ENCODE peak calls at places on chromosomes 11 and 22, in seven cellular contexts. A is AG10803, Y is fibroblast of mammary gland, X is left ventricle myocardium inferior, D is bronchial epithelial cell, Z is heart left ventricle, E is BJ. V is an unnamed sample.

GRCh38 chr11:111938687-111939160 is 1.6 kb downstream of the DIXDC1 start:
- DNase-seq in D (peak; percentile 46), E (no peak), X (no peak), A (peak; percentile 51), Y (peak; percentile 83), Z (no peak), V (no peak)

GRCh38 chr22:37161442-37161841 is 11.7 kb upstream of the IL2RB start:
- DNase-seq in Y (peak; percentile 26), D (no peak), Z (peak; percentile 25), A (no peak), X (no peak), E (no peak), V (no peak)

GRCh38 chr11:62580959-62581715 is 7.4 kb upstream of the EEF1G start:
- DNase-seq in Y (no peak), Z (no peak), E (no peak), D (no peak), A (no peak), X (no peak), V (no peak)

GRCh38 chr22:20786536-20786979 is 12.6 kb downstream of the SERPIND1 start:
- DNase-seq in Y (no peak), D (no peak), A (no peak), Z (no peak), E (no peak), X (no peak), V (no peak)

GRCh38 chr22:37601540-37602442 is 6.8 kb upstream of the GGA1 start:
- DNase-seq in X (no peak), D (peak; percentile 92), Y (peak; percentile 66), A (peak; percentile 67), Z (no peak), E (no peak), V (peak; percentile 40)

GRCh38 chr11:118740892-118741291 is 50.1 kb downstream of the DDX6 start:
- DNase-seq in A (peak; percentile 19), Z (no peak), D (no peak), E (no peak), Y (no peak), X (no peak), V (no peak)

GRCh38 chr11:6631356-6631890 is 12.2 kb upstream of the TPP1 start:
- DNase-seq in D (no peak), A (no peak), E (no peak), Z (no peak), X (no peak), Y (no peak), V (no peak)

GRCh38 chr11:103016031-103016430 is 60.5 kb upstream of the MMP13 start:
- DNase-seq in A (peak; percentile 71), E (no peak), D (no peak), X (no peak), Y (peak; percentile 42), Z (no peak), V (no peak)

GRCh38 chr11:63504933-63505586 is 824 bp upstream of the LGALS12 start:
- DNase-seq in D (no peak), Z (no peak), A (no peak), Y (peak; percentile 16), X (peak; percentile 64), E (no peak), V (no peak)

GRCh38 chr11:76654310-76654851 is 16.2 kb downstream of the LRRC32 start:
- DNase-seq in A (peak; percentile 78), X (peak; percentile 63), Y (peak; percentile 74), D (no peak), E (peak; percentile 53), Z (no peak), V (no peak)

GRCh38 chr22:44348963-44349950 is 36.5 kb upstream of the SHISAL1 start:
- DNase-seq in X (no peak), E (no peak), A (no peak), Y (no peak), Z (no peak), D (no peak), V (no peak)

GRCh38 chr22:27433585-27434190 is 367.9 kb downstream of the MN1 start:
- DNase-seq in E (no peak), A (no peak), X (no peak), Z (no peak), D (peak; percentile 59), Y (peak; percentile 37), V (no peak)

GRCh38 chr11:1200611-1201191 is 22.2 kb upstream of the MUC5B start:
- DNase-seq in D (no peak), Y (no peak), Z (no peak), A (no peak), X (peak; percentile 6), E (no peak), V (no peak)

GRCh38 chr11:99739464-99740089 is 718.8 kb downstream of the CNTN5 start:
- DNase-seq in E (no peak), Y (peak; percentile 44), Z (no peak), X (no peak), A (no peak), D (peak; percentile 42), V (peak; percentile 26)

GRCh38 chr11:130146797-130147196 is 12.8 kb upstream of the ST14 start:
- DNase-seq in A (no peak), X (no peak), Z (no peak), E (no peak), D (no peak), Y (no peak), V (no peak)

GRCh38 chr11:110356769-110357671 is 60.6 kb upstream of the RDX start:
- DNase-seq in D (no peak), X (no peak), Y (peak; percentile 46), A (peak; percentile 21), E (peak; percentile 6), Z (no peak), V (peak; percentile 99)

GRCh38 chr11:47326198-47326597 is 26.3 kb downstream of the MYBPC3 start:
- DNase-seq in E (no peak), X (no peak), A (no peak), D (no peak), Y (no peak), Z (no peak), V (no peak)

GRCh38 chr11:1869427-1870325 is 16.8 kb downstream of the LSP1 start:
- DNase-seq in X (peak; percentile 30), D (no peak), Y (no peak), Z (peak; percentile 68), A (no peak), E (no peak), V (no peak)

GRCh38 chr11:130801287-130802146 is 114.8 kb downstream of the SNX19 start:
- DNase-seq in X (no peak), Y (peak; percentile 69), Z (no peak), D (no peak), E (peak; percentile 90), A (peak; percentile 62), V (no peak)

GRCh38 chr11:7020183-7020917 is at the start of the genes NLRP14 and ZNF214:
- DNase-seq in E (peak; percentile 70), X (peak; percentile 94), D (peak; percentile 78), Z (peak; percentile 92), A (peak; percentile 92), Y (peak; percentile 90), V (peak; percentile 61)

GRCh38 chr22:31096637-31097274 is 10.6 kb downstream of the SELENOM start:
- DNase-seq in Z (no peak), E (no peak), D (no peak), Y (no peak), A (no peak), X (no peak), V (no peak)

GRCh38 chr22:37018815-37019308 is 385 bp downstream of the TST start:
- DNase-seq in D (peak; percentile 28), E (no peak), A (peak; percentile 39), X (peak; percentile 74), Z (peak; percentile 82), Y (peak; percentile 41), V (no peak)

GRCh38 chr11:72369786-72370185 is 64.5 kb downstream of the CLPB start:
- DNase-seq in E (no peak), X (no peak), A (no peak), Y (no peak), D (no peak), Z (no peak), V (no peak)

GRCh38 chr11:3840870-3841425 is at the start of gene RHOG:
- DNase-seq in Z (peak; percentile 93), E (no peak), Y (peak; percentile 91), X (peak; percentile 87), A (peak; percentile 83), D (peak; percentile 68), V (no peak)

GRCh38 chr11:125105921-125106320 is 5.5 kb downstream of the TMEM218 start:
- DNase-seq in Y (peak; percentile 14), A (no peak), D (no peak), X (no peak), Z (no peak), E (no peak), V (no peak)

GRCh38 chr11:11620966-11621880 is 582 bp downstream of the GALNT18 start:
- DNase-seq in Y (peak; percentile 26), Z (no peak), A (peak; percentile 5), D (peak; percentile 39), X (peak; percentile 58), E (no peak), V (no peak)

GRCh38 chr11:99925968-99926367 is 761.1 kb upstream of the ARHGAP42 start:
- DNase-seq in D (no peak), E (no peak), Z (no peak), Y (no peak), X (no peak), A (no peak), V (no peak)

GRCh38 chr11:75214411-75214821 is 26.2 kb upstream of the TPBGL start:
- DNase-seq in Y (peak; percentile 75), X (peak; percentile 77), Z (peak; percentile 81), E (no peak), D (peak; percentile 48), A (peak; percentile 54), V (peak; percentile 32)
- TF ChIP-seq CTCF in Y (peak; percentile 50), X (peak; percentile 44), Z (no peak), E (peak; percentile 51), D (peak; percentile 23), A (peak; percentile 42), V (peak; percentile 68)

DNA sequence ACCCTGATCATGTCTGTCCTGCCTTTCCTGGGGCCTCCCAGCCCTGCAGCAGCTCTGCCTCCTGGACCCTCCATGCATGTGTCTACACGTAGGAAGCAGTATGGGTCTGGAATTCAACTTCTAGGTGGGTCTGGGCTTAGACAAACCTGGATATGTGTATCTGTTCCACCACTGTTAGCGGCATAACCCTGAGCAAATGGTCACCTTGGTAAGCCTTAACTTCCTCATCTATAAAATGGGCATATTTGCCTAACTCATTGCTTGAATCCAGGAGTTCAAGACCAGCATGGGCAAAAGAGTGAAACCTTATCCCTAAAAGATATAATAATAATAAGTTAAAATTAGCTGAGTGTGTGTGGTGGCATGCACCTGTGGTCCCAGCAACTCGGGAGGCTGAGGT is 44.2 kb upstream of the LMO2 start:
- DNase-seq in X (no peak), Z (no peak), D (no peak), A (no peak), E (no peak), Y (no peak), V (no peak)
- H3K4me3 ChIP-seq in X (no peak overlapping the region), Z (no peak overlapping the region), D (no peak overlapping the region), A (no peak overlapping the region), E (no peak overlapping the region), Y (no peak overlapping the region), V (no peak overlapping the region)

GRCh38 chr11:113774174-113774503 is 647 bp upstream of the ZW10 start:
- DNase-seq in Y (no peak), Z (no peak), X (no peak), A (no peak), E (no peak), D (no peak), V (no peak)
- TF ChIP-seq CTCF in Y (no peak), Z (no peak), X (no peak), A (no peak), E (no peak), D (no peak), V (no peak)

DNA sequence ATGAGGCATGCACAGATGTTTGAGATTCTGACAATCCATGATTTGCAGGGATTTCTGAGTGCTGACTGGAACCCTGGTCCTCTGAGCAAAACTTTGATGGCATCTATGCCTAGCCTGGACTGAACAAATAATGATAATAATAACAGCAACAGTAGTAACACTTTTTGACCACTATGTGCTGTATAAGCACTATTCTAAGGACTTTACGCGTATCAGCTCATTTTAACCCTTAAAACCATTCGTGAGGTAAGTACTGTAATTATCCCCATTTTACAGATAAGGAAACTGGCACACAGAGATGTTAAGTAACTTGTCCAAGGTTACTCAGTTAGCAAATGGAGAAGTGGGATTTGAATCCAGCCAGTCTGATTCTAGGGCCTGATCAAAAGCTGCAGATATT is 168.4 kb downstream of the C11orf91 start:
- DNase-seq in A (no peak), D (no peak), Z (no peak), Y (no peak), E (no peak), X (no peak), V (no peak)
- H3K4me3 ChIP-seq in A (no peak overlapping the region), D (no peak overlapping the region), Z (no peak overlapping the region), Y (no peak overlapping the region), E (no peak overlapping the region), X (no peak overlapping the region), V (no peak overlapping the region)

V was measured in retinal pigment epithelial cell.